ENCODE peak calls at places on chromosomes 5 and 9, in eight cellular contexts. One of them, this sample, is unnamed.

GRCh38 chr5:17694922-17695321 is 60.7 kb downstream of the TAF11L14 start:
- DNase-seq in lower leg skin: no peak
- DNase-seq in GM20000: no peak
- DNase-seq in left lung: no peak
- DNase-seq in CD4-positive, alpha-beta T cell: no peak
- DNase-seq in tibial nerve: no peak
- DNase-seq in endothelial cell of umbilical vein: no peak
- DNase-seq in GM13977: no peak
- DNase-seq in this sample: no peak

GRCh38 chr5:73826761-73827450 is 200.9 kb downstream of the ARHGEF28 start:
- DNase-seq in lower leg skin: peak; percentile 89
- DNase-seq in GM20000: no peak
- DNase-seq in left lung: no peak
- DNase-seq in CD4-positive, alpha-beta T cell: no peak
- DNase-seq in tibial nerve: peak; percentile 30
- DNase-seq in endothelial cell of umbilical vein: no peak
- DNase-seq in GM13977: no peak
- DNase-seq in this sample: no peak

GRCh38 chr5:113282470-113282869 is 152.3 kb downstream of the TSSK1B start:
- DNase-seq in lower leg skin: no peak
- DNase-seq in GM20000: no peak
- DNase-seq in left lung: no peak
- DNase-seq in CD4-positive, alpha-beta T cell: no peak
- DNase-seq in tibial nerve: no peak
- DNase-seq in endothelial cell of umbilical vein: no peak
- DNase-seq in GM13977: no peak
- DNase-seq in this sample: no peak

GRCh38 chr5:63125862-63126261 is 547.2 kb downstream of the LRRC70 start:
- DNase-seq in lower leg skin: no peak
- DNase-seq in GM20000: peak; percentile 23
- DNase-seq in left lung: no peak
- DNase-seq in CD4-positive, alpha-beta T cell: no peak
- DNase-seq in tibial nerve: no peak
- DNase-seq in endothelial cell of umbilical vein: peak; percentile 26
- DNase-seq in GM13977: no peak
- DNase-seq in this sample: no peak

GRCh38 chr9:19379283-19379682 is 753 bp downstream of the RPS6 start:
- DNase-seq in lower leg skin: no peak
- DNase-seq in GM20000: no peak
- DNase-seq in left lung: no peak
- DNase-seq in CD4-positive, alpha-beta T cell: no peak
- DNase-seq in tibial nerve: no peak
- DNase-seq in endothelial cell of umbilical vein: no peak
- DNase-seq in GM13977: no peak
- DNase-seq in this sample: no peak

GRCh38 chr5:23405316-23406068 is 101.9 kb upstream of the PRDM9 start:
- DNase-seq in lower leg skin: no peak
- DNase-seq in GM20000: no peak
- DNase-seq in left lung: no peak
- DNase-seq in CD4-positive, alpha-beta T cell: no peak
- DNase-seq in tibial nerve: no peak
- DNase-seq in endothelial cell of umbilical vein: no peak
- DNase-seq in GM13977: no peak
- DNase-seq in this sample: no peak

GRCh38 chr9:106707722-106708121 is 155.2 kb upstream of the ZNF462 start:
- DNase-seq in lower leg skin: no peak
- DNase-seq in GM20000: no peak
- DNase-seq in left lung: no peak
- DNase-seq in CD4-positive, alpha-beta T cell: no peak
- DNase-seq in tibial nerve: no peak
- DNase-seq in endothelial cell of umbilical vein: no peak
- DNase-seq in GM13977: no peak
- DNase-seq in this sample: no peak

GRCh38 chr9:127283917-127284316 is 19.3 kb downstream of the GARNL3 start:
- DNase-seq in lower leg skin: no peak
- DNase-seq in GM20000: no peak
- DNase-seq in left lung: no peak
- DNase-seq in CD4-positive, alpha-beta T cell: peak; percentile 1
- DNase-seq in tibial nerve: peak; percentile 41
- DNase-seq in endothelial cell of umbilical vein: peak; percentile 20
- DNase-seq in GM13977: no peak
- DNase-seq in this sample: no peak

GRCh38 chr5:131635755-131636479 is 888 bp upstream of the RAPGEF6 start:
- DNase-seq in lower leg skin: no peak
- DNase-seq in GM20000: no peak
- DNase-seq in left lung: peak; percentile 42
- DNase-seq in CD4-positive, alpha-beta T cell: no peak
- DNase-seq in tibial nerve: peak; percentile 9
- DNase-seq in endothelial cell of umbilical vein: peak; percentile 77
- DNase-seq in GM13977: no peak
- DNase-seq in this sample: no peak

GRCh38 chr9:97889941-97890557 is 32.3 kb downstream of the TRMO start:
- DNase-seq in lower leg skin: no peak
- DNase-seq in GM20000: peak; percentile 67
- DNase-seq in left lung: no peak
- DNase-seq in CD4-positive, alpha-beta T cell: peak; percentile 63
- DNase-seq in tibial nerve: no peak
- DNase-seq in endothelial cell of umbilical vein: peak; percentile 22
- DNase-seq in GM13977: peak; percentile 68
- DNase-seq in this sample: peak; percentile 57

GRCh38 chr5:68711311-68712200 is 382.3 kb upstream of the SLC30A5 start:
- DNase-seq in lower leg skin: no peak
- DNase-seq in GM20000: peak; percentile 63
- DNase-seq in left lung: no peak
- DNase-seq in CD4-positive, alpha-beta T cell: no peak
- DNase-seq in tibial nerve: no peak
- DNase-seq in endothelial cell of umbilical vein: no peak
- DNase-seq in GM13977: peak; percentile 73
- DNase-seq in this sample: no peak

GRCh38 chr5:26148569-26149107 is 889.7 kb downstream of the CDH9 start:
- DNase-seq in lower leg skin: no peak
- DNase-seq in GM20000: no peak
- DNase-seq in left lung: no peak
- DNase-seq in CD4-positive, alpha-beta T cell: no peak
- DNase-seq in tibial nerve: no peak
- DNase-seq in endothelial cell of umbilical vein: no peak
- DNase-seq in GM13977: no peak
- DNase-seq in this sample: peak; percentile 20

DNA sequence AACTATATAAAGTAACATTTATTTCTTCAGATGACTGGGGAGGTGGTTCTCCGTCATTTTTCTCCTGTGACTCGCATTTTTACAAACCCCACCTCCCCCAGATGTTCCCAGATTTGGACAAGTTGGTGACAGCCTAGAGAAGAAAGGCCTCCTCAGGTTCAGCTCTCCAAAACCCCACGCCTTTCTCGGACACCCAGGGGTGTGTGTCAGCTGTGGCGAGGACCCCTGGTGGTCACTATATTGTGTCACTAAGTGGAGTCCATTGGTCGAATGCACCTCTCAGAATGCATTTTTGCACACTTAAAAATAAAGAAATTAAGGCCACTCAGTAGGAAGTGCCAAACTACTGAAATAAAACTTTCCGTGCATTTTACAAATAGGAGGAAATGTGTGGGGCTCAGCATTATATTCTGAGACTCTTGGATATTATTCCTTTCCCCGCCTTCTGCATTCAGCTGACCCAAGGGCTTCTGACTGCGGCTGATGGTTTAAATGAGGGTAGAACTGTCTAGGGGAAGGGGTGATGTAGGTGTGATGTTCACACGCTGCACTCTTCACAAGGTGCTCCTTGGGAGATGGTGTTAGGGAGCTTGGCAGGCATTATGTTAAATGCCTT is 47.6 kb downstream of the ACO1 start:
- DNase-seq in lower leg skin: no peak
- DNase-seq in GM20000: peak; percentile 40
- DNase-seq in left lung: no peak
- DNase-seq in CD4-positive, alpha-beta T cell: peak; percentile 11
- DNase-seq in tibial nerve: peak; percentile 66
- DNase-seq in endothelial cell of umbilical vein: peak; percentile 54
- DNase-seq in GM13977: no peak
- DNase-seq in this sample: peak; percentile 58
- TF ChIP-seq CTCF in lower leg skin: no peak
- TF ChIP-seq CTCF in GM20000: peak; percentile 19
- TF ChIP-seq CTCF in left lung: peak; percentile 43
- TF ChIP-seq CTCF in CD4-positive, alpha-beta T cell: peak; percentile 65
- TF ChIP-seq CTCF in tibial nerve: peak; percentile 33
- TF ChIP-seq CTCF in endothelial cell of umbilical vein: peak; percentile 63
- TF ChIP-seq CTCF in GM13977: peak; percentile 48
- TF ChIP-seq CTCF in this sample: peak; percentile 62

GRCh38 chr9:91640428-91640827 is 216.8 kb upstream of the NFIL3 start:
- DNase-seq in lower leg skin: no peak
- DNase-seq in GM20000: no peak
- DNase-seq in left lung: no peak
- DNase-seq in CD4-positive, alpha-beta T cell: no peak
- DNase-seq in tibial nerve: no peak
- DNase-seq in endothelial cell of umbilical vein: no peak
- DNase-seq in GM13977: no peak
- DNase-seq in this sample: no peak

GRCh38 chr9:91644433-91644832 is 220.8 kb upstream of the NFIL3 start:
- DNase-seq in lower leg skin: no peak
- DNase-seq in GM20000: no peak
- DNase-seq in left lung: no peak
- DNase-seq in CD4-positive, alpha-beta T cell: no peak
- DNase-seq in tibial nerve: no peak
- DNase-seq in endothelial cell of umbilical vein: no peak
- DNase-seq in GM13977: no peak
- DNase-seq in this sample: no peak

GRCh38 chr9:91646702-91647101 is 223.1 kb upstream of the NFIL3 start:
- DNase-seq in lower leg skin: no peak
- DNase-seq in GM20000: no peak
- DNase-seq in left lung: no peak
- DNase-seq in CD4-positive, alpha-beta T cell: no peak
- DNase-seq in tibial nerve: no peak
- DNase-seq in endothelial cell of umbilical vein: no peak
- DNase-seq in GM13977: no peak
- DNase-seq in this sample: no peak

GRCh38 chr9:91642771-91643170 is 219.1 kb upstream of the NFIL3 start:
- DNase-seq in lower leg skin: no peak
- DNase-seq in GM20000: no peak
- DNase-seq in left lung: no peak
- DNase-seq in CD4-positive, alpha-beta T cell: no peak
- DNase-seq in tibial nerve: no peak
- DNase-seq in endothelial cell of umbilical vein: no peak
- DNase-seq in GM13977: no peak
- DNase-seq in this sample: no peak

DNA sequence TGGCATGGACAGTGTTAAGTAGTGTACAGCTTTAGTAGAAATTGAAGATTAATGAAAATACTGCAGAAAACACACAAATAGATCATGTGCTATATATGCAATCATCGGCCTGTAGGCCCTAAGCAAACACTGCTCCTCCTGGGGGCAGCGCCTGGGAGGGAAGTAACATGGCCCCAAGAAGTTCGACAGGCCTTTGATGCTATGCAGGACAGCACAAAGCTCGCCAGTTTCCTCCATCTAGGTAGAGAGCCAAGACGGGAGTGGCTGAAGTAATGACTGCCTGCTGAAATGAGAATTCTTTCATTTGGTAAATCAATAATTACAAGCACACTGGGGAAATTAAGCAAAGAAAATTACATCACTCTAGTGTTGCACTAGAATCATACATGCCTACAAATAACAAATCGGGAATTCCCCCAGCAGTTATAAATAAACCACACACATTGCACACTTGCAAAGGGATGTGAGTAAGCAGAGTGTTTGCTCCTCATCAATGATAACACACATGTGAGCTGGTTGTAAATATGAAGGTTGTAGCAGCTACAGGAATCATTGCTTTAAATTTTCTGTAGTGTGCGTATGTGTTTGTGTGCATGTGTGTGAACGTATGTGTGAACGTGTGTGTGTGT is 220.0 kb upstream of the NFIL3 start:
- DNase-seq in lower leg skin: no peak
- DNase-seq in GM20000: no peak
- DNase-seq in left lung: no peak
- DNase-seq in CD4-positive, alpha-beta T cell: no peak
- DNase-seq in tibial nerve: no peak
- DNase-seq in endothelial cell of umbilical vein: no peak
- DNase-seq in GM13977: no peak
- DNase-seq in this sample: no peak
- TF ChIP-seq CTCF in lower leg skin: no peak
- TF ChIP-seq CTCF in GM20000: no peak
- TF ChIP-seq CTCF in left lung: no peak
- TF ChIP-seq CTCF in CD4-positive, alpha-beta T cell: no peak
- TF ChIP-seq CTCF in tibial nerve: no peak
- TF ChIP-seq CTCF in endothelial cell of umbilical vein: no peak
- TF ChIP-seq CTCF in GM13977: no peak
- TF ChIP-seq CTCF in this sample: no peak

GRCh38 chr5:175617447-175617846 is 40.4 kb upstream of the HRH2 start:
- DNase-seq in lower leg skin: no peak
- DNase-seq in GM20000: no peak
- DNase-seq in left lung: no peak
- DNase-seq in CD4-positive, alpha-beta T cell: no peak
- DNase-seq in tibial nerve: no peak
- DNase-seq in endothelial cell of umbilical vein: no peak
- DNase-seq in GM13977: no peak
- DNase-seq in this sample: no peak
- TF ChIP-seq CTCF in lower leg skin: no peak
- TF ChIP-seq CTCF in GM20000: no peak
- TF ChIP-seq CTCF in left lung: no peak
- TF ChIP-seq CTCF in CD4-positive, alpha-beta T cell: no peak
- TF ChIP-seq CTCF in tibial nerve: no peak
- TF ChIP-seq CTCF in endothelial cell of umbilical vein: no peak
- TF ChIP-seq CTCF in GM13977: no peak
- TF ChIP-seq CTCF in this sample: no peak

GRCh38 chr5:72752909-72753308 is 63.6 kb upstream of the TNPO1 start:
- DNase-seq in lower leg skin: no peak
- DNase-seq in GM20000: no peak
- DNase-seq in left lung: no peak
- DNase-seq in CD4-positive, alpha-beta T cell: no peak
- DNase-seq in tibial nerve: no peak
- DNase-seq in endothelial cell of umbilical vein: no peak
- DNase-seq in GM13977: no peak
- DNase-seq in this sample: no peak
- TF ChIP-seq CTCF in lower leg skin: no peak
- TF ChIP-seq CTCF in GM20000: no peak
- TF ChIP-seq CTCF in left lung: no peak
- TF ChIP-seq CTCF in CD4-positive, alpha-beta T cell: no peak
- TF ChIP-seq CTCF in tibial nerve: no peak
- TF ChIP-seq CTCF in endothelial cell of umbilical vein: no peak
- TF ChIP-seq CTCF in GM13977: no peak
- TF ChIP-seq CTCF in this sample: no peak

GRCh38 chr9:131837316-131837715 is 97.4 kb upstream of the RAPGEF1 start:
- DNase-seq in lower leg skin: no peak
- DNase-seq in GM20000: no peak
- DNase-seq in left lung: no peak
- DNase-seq in CD4-positive, alpha-beta T cell: no peak
- DNase-seq in tibial nerve: no peak
- DNase-seq in endothelial cell of umbilical vein: no peak
- DNase-seq in GM13977: no peak
- DNase-seq in this sample: no peak
- TF ChIP-seq CTCF in lower leg skin: no peak
- TF ChIP-seq CTCF in GM20000: no peak
- TF ChIP-seq CTCF in left lung: no peak
- TF ChIP-seq CTCF in CD4-positive, alpha-beta T cell: no peak
- TF ChIP-seq CTCF in tibial nerve: no peak
- TF ChIP-seq CTCF in endothelial cell of umbilical vein: no peak
- TF ChIP-seq CTCF in GM13977: peak; percentile 38
- TF ChIP-seq CTCF in this sample: no peak

GRCh38 chr5:3341446-3342240 is 254.0 kb upstream of the IRX1 start:
- DNase-seq in lower leg skin: no peak
- DNase-seq in GM20000: no peak
- DNase-seq in left lung: no peak
- DNase-seq in CD4-positive, alpha-beta T cell: no peak
- DNase-seq in tibial nerve: no peak
- DNase-seq in endothelial cell of umbilical vein: no peak
- DNase-seq in GM13977: no peak
- DNase-seq in this sample: no peak
- TF ChIP-seq CTCF in lower leg skin: no peak
- TF ChIP-seq CTCF in GM20000: no peak
- TF ChIP-seq CTCF in left lung: no peak
- TF ChIP-seq CTCF in CD4-positive, alpha-beta T cell: no peak
- TF ChIP-seq CTCF in tibial nerve: no peak
- TF ChIP-seq CTCF in endothelial cell of umbilical vein: no peak
- TF ChIP-seq CTCF in GM13977: no peak
- TF ChIP-seq CTCF in this sample: no peak